ENCODE peak calls at places on chromosome 14, in seven cellular contexts. I is PC-3, Z is right lobe of liver, M is upper lobe of left lung, D is GM23338, Q is BE2C, N is HCT116. W is an unnamed sample.

GRCh38 chr14:58191763-58192596 is 8.0 kb upstream of the ACTR10 start:
- DNase-seq in I (no peak), Z (no peak), M (no peak), D (no peak), Q (no peak), N (no peak), W (no peak)

GRCh38 chr14:95233702-95234241 is 76.4 kb upstream of the DICER1 start:
- DNase-seq in I (no peak), Z (no peak), M (no peak), D (no peak), Q (no peak), N (no peak), W (no peak)

GRCh38 chr14:44803239-44803905 is 158.4 kb downstream of the KLHL28 start:
- DNase-seq in I (peak; percentile 77), Z (no peak), M (no peak), D (peak; percentile 76), Q (no peak), N (peak; percentile 45), W (no peak)

GRCh38 chr14:52862652-52863338 is 71.4 kb upstream of the GNPNAT1 start:
- DNase-seq in I (no peak), Z (no peak), M (no peak), D (no peak), Q (no peak), N (no peak), W (no peak)

GRCh38 chr14:105415481-105416428 is 3.9 kb upstream of the MTA1 start:
- DNase-seq in I (no peak), Z (no peak), M (peak; percentile 65), D (no peak), Q (no peak), N (no peak), W (no peak)

GRCh38 chr14:53912121-53912520 is 44.5 kb downstream of the BMP4 start:
- DNase-seq in I (no peak), Z (no peak), M (no peak), D (no peak), Q (no peak), N (no peak), W (no peak)

GRCh38 chr14:33972522-33973162 is 21.8 kb upstream of the EGLN3 start:
- DNase-seq in I (no peak), Z (no peak), M (no peak), D (no peak), Q (no peak), N (no peak), W (no peak)

GRCh38 chr14:65228436-65228835 is 126.1 kb upstream of the MAX start:
- DNase-seq in I (no peak), Z (no peak), M (no peak), D (no peak), Q (no peak), N (no peak), W (no peak)

GRCh38 chr14:100106661-100107112 is 41.5 kb downstream of the EVL start:
- DNase-seq in I (no peak), Z (no peak), M (no peak), D (no peak), Q (no peak), N (no peak), W (no peak)

GRCh38 chr14:97411938-97412612 is 614.9 kb downstream of the VRK1 start:
- DNase-seq in I (no peak), Z (no peak), M (no peak), D (peak; percentile 76), Q (no peak), N (no peak), W (no peak)

GRCh38 chr14:48193893-48194292 is 518.5 kb upstream of the MDGA2 start:
- DNase-seq in I (no peak), Z (no peak), M (peak; percentile 1), D (peak; percentile 34), Q (no peak), N (no peak), W (no peak)

GRCh38 chr14:50985124-50985815 is 41.0 kb upstream of the PYGL start:
- DNase-seq in I (no peak), Z (no peak), M (peak; percentile 28), D (no peak), Q (no peak), N (no peak), W (no peak)

GRCh38 chr14:46250113-46250703 is 401.4 kb downstream of the RPL10L start:
- DNase-seq in I (peak; percentile 64), Z (no peak), M (no peak), D (peak; percentile 58), Q (peak; percentile 24), N (peak; percentile 19), W (no peak)

GRCh38 chr14:93410021-93410420 is 20.7 kb upstream of the UNC79 start:
- DNase-seq in I (no peak), Z (no peak), M (no peak), D (no peak), Q (no peak), N (no peak), W (no peak)

GRCh38 chr14:54294802-54295201 is 102.0 kb upstream of the CDKN3 start:
- DNase-seq in I (no peak), Z (no peak), M (no peak), D (no peak), Q (no peak), N (no peak), W (no peak)

GRCh38 chr14:22544881-22545420 is 44.1 kb downstream of the DAD1 start:
- DNase-seq in I (no peak), Z (no peak), M (no peak), D (no peak), Q (no peak), N (no peak), W (no peak)

GRCh38 chr14:60508707-60509437 is at the start of gene SIX6:
- DNase-seq in I (no peak), Z (no peak), M (peak; percentile 85), D (peak; percentile 92), Q (peak; percentile 25), N (no peak), W (no peak)

GRCh38 chr14:102717211-102717610 is 60.0 kb upstream of the TRAF3 start:
- DNase-seq in I (no peak), Z (no peak), M (no peak), D (no peak), Q (peak; percentile 39), N (no peak), W (no peak)

GRCh38 chr14:68278568-68279436 is 459.2 kb downstream of the RAD51B start:
- DNase-seq in I (peak; percentile 63), Z (no peak), M (no peak), D (no peak), Q (no peak), N (peak; percentile 6), W (no peak)

GRCh38 chr14:64656986-64657385 is 47.2 kb upstream of the PLEKHG3 start:
- DNase-seq in I (no peak), Z (peak; percentile 80), M (no peak), D (no peak), Q (no peak), N (no peak), W (no peak)

GRCh38 chr14:101125719-101126375 is 222.3 kb upstream of the RTL1 start:
- DNase-seq in I (no peak), Z (peak; percentile 40), M (no peak), D (no peak), Q (peak; percentile 3), N (no peak), W (peak; percentile 2)
- H3K4me3 ChIP-seq in I (no peak overlapping the region), Z (no peak overlapping the region), M (no peak overlapping the region), D (no peak overlapping the region), Q (no peak overlapping the region), N (no peak overlapping the region), W (no peak overlapping the region)

DNA sequence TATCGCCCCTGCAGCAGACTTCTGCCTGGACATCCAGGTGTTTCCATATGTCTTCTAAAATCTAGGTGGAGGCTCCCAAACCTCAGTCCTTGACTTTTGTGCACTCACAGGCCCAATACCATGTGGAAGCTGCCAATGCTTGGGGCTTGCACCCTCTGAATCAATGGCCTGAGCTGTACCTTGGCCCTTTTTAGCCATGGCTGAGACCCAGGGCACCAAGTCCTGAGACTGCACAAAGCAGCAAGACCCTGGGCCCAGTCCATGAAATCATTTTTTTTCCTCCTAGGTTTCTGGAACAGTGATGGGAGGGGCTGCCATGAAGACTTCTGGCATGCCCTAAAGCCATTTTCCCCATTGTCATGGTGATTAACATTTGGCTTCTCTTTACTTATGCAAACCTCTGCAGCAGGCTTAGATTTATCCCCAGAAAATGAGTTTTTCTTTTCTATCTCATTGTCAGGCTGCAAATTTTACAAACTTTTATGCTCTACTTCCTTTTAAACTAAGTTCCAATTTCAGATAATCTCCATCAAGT is 1445.8 kb upstream of the FLRT2 start:
- DNase-seq in I (no peak), Z (no peak), M (no peak), D (peak; percentile 54), Q (no peak), N (no peak), W (no peak)
- TF ChIP-seq CTCF in I (no peak), Z (no peak), M (no peak), D (no peak), Q (no peak), N (no peak), W (no peak)

GRCh38 chr14:103887170-103887501 is 39.8 kb upstream of the PPP1R13B start:
- DNase-seq in I (no peak), Z (no peak), M (no peak), D (no peak), Q (no peak), N (no peak), W (no peak)

GRCh38 chr14:103887557-103888115 is 40.3 kb upstream of the PPP1R13B start:
- DNase-seq in I (no peak), Z (no peak), M (no peak), D (no peak), Q (no peak), N (no peak), W (no peak)

GRCh38 chr14:103886304-103887169 is 39.2 kb upstream of the PPP1R13B start:
- DNase-seq in I (no peak), Z (no peak), M (no peak), D (peak; percentile 80), Q (no peak), N (no peak), W (no peak)

GRCh38 chr14:103884854-103885253 is 37.5 kb upstream of the PPP1R13B start:
- DNase-seq in I (no peak), Z (no peak), M (no peak), D (no peak), Q (no peak), N (no peak), W (no peak)

DNA sequence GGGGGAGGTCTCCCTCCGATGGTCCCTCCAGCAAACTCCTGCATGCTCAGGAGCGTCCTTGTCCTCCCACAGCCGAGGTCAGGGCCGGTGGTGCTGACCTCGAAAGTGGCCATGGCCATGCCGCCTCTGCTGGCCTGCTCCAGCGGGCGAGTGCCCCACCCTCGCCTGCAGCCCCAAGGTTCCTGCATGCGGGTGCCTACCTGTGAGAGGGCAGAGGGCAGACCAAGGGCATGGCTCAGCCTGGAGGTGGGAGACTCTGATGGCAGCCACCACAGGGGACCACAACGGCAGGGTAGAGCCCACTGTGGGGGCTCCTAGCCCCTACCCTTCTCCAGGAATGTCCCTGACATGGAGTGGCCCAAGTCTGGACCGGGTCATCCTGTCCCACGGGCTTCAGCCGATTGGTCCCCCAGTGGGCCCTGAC is 38.1 kb upstream of the PPP1R13B start:
- DNase-seq in I (no peak), Z (no peak), M (no peak), D (no peak), Q (no peak), N (no peak), W (no peak)
- H3K4me1 ChIP-seq in I (peaks cover 7% of the 10 kb centered on the region), Z (peaks cover 55% of the 10 kb centered on the region), M (peaks cover 50% of the 10 kb centered on the region), D (peaks cover 2% of the 10 kb centered on the region), Q (peaks cover 34% of the 10 kb centered on the region), N (peaks cover 35% of the 10 kb centered on the region), W (peaks cover 15% of the 10 kb centered on the region)

DNA sequence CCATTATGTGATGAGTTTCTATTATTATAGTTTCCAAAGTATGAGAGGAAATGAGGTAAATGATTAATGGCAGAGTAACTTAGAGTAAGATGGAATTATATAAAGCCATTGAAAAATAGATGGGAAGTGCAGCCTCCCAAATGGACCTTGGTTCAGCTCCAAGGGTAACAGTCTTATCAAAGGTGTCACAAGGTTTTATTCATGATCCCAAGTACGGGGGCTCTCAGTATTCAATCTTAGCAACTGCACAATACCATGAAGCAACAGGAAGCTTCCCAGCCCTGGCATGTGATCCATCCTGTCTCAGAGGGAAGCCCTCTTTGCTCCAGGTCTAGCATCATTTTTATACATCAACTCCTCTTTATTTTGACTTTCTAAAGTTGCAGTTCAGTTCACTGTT is 948.2 kb downstream of the GALC start:
- DNase-seq in I (no peak), Z (no peak), M (no peak), D (no peak), Q (no peak), N (no peak), W (no peak)
- H3K4me3 ChIP-seq in I (no peak overlapping the region), Z (no peak overlapping the region), M (no peak overlapping the region), D (no peak overlapping the region), Q (no peak overlapping the region), N (no peak overlapping the region), W (no peak overlapping the region)